ENCODE peak calls at places on chromosomes 16 and 17, in nine cellular contexts. M is ecto neural progenitor cell, O is smooth muscle cell of the brain vasculature, V is EL, A is mesothelial cell of epicardium, C is substantia nigra, K is stromal cell of bone marrow, G is iris pigment epithelial cell, S is GM12892. Q is an unnamed sample.

GRCh38 chr16:58119509-58119845 is 9.7 kb downstream of the CFAP20 start:
- DNase-seq in M (no peak), O (no peak), V (no peak), A (no peak), C (no peak), K (no peak), G (no peak), S (no peak), Q (no peak)

GRCh38 chr16:51051671-51052070 is 99.4 kb downstream of the SALL1 start:
- DNase-seq in M (no peak), O (no peak), V (no peak), A (no peak), C (no peak), K (no peak), G (no peak), S (no peak), Q (no peak)

GRCh38 chr16:1030381-1030901 is 42.1 kb upstream of the SSTR5 start:
- DNase-seq in M (no peak), O (no peak), V (no peak), A (no peak), C (no peak), K (no peak), G (no peak), S (no peak), Q (no peak)

GRCh38 chr16:2977440-2977839 is 2.8 kb downstream of the PKMYT1 start:
- DNase-seq in M (no peak), O (no peak), V (no peak), A (no peak), C (no peak), K (no peak), G (no peak), S (no peak), Q (no peak)

GRCh38 chr16:23635958-23636357 is 5.2 kb downstream of the PALB2 start:
- DNase-seq in M (no peak), O (no peak), V (no peak), A (no peak), C (no peak), K (no peak), G (no peak), S (no peak), Q (no peak)

GRCh38 chr16:71250461-71251232 is 20.1 kb upstream of the HYDIN start:
- DNase-seq in M (no peak), O (no peak), V (no peak), A (no peak), C (no peak), K (no peak), G (peak), S (no peak), Q (peak)

GRCh38 chr17:4908711-4909496 is 6.0 kb upstream of the CHRNE start:
- DNase-seq in M (peak), O (peak), V (peak), A (peak), C (peak), K (peak), G (peak), S (peak), Q (peak)

GRCh38 chr17:66675991-66676371 is 158.9 kb upstream of the CACNG5 start:
- DNase-seq in M (no peak), O (peak), V (no peak), A (no peak), C (no peak), K (no peak), G (peak), S (no peak), Q (peak)

GRCh38 chr16:85718682-85719081 is 29.9 kb upstream of the GINS2 start:
- DNase-seq in M (peak), O (no peak), V (peak), A (no peak), C (no peak), K (no peak), G (no peak), S (no peak), Q (peak)

GRCh38 chr17:48873696-48874443 is 18.7 kb upstream of the ATP5MC1 start:
- DNase-seq in M (no peak), O (no peak), V (no peak), A (no peak), C (no peak), K (no peak), G (no peak), S (no peak), Q (no peak)

GRCh38 chr17:44108440-44109311 is 14.8 kb downstream of the HDAC5 start:
- DNase-seq in M (no peak), O (peak), V (peak), A (no peak), C (no peak), K (peak), G (peak), S (no peak), Q (no peak)

GRCh38 chr17:69733171-69734014 is 318.9 kb downstream of the MAP2K6 start:
- DNase-seq in M (no peak), O (no peak), V (peak), A (no peak), C (no peak), K (peak), G (peak), S (no peak), Q (peak)

GRCh38 chr17:63932008-63932561 is at the start of gene CD79B:
- DNase-seq in M (no peak), O (no peak), V (no peak), A (no peak), C (no peak), K (no peak), G (no peak), S (peak), Q (no peak)

GRCh38 chr17:39045948-39046679 is 78.9 kb upstream of the FBXO47 start:
- DNase-seq in M (no peak), O (no peak), V (no peak), A (no peak), C (no peak), K (no peak), G (no peak), S (no peak), Q (no peak)